ENCODE peak calls at places on chromosomes 6 and 20, in ten cellular contexts. X, H, D, Y, A, G, U, K, F and T are unnamed samples.
A peak's percentile ranks its signal among the peaks of the same experiment; 100 is the strongest.

GRCh38 chr6:7246401-7247178 is 66.4 kb downstream of the SSR1 start:
- DNase-seq in A (no peak), H (no peak), D (peak; percentile 74), G (no peak), Y (no peak), F (no peak), K (no peak), X (no peak), U (no peak), T (peak; percentile 38)

GRCh38 chr6:48747040-48747439 is 636.0 kb upstream of the PTCHD4 start:
- DNase-seq in D (no peak), Y (no peak), A (no peak), X (peak; percentile 63), H (no peak), G (no peak), K (no peak), U (no peak), F (no peak), T (no peak)

GRCh38 chr6:53179961-53180651 is 31.5 kb upstream of the GCM1 start:
- DNase-seq in G (peak; percentile 50), H (peak; percentile 25), F (no peak), A (peak; percentile 17), K (no peak), U (no peak), Y (no peak), X (no peak), D (no peak), T (no peak)

GRCh38 chr20:19742974-19743649 is 14.9 kb upstream of the RIN2 start:
- DNase-seq in D (no peak), H (no peak), K (no peak), U (no peak), G (no peak), A (no peak), F (no peak), X (peak; percentile 20), Y (no peak), T (peak; percentile 79)

GRCh38 chr6:167826230-167827061 is at the start of gene AFDN:
- DNase-seq in X (peak; percentile 38), D (peak; percentile 75), F (peak; percentile 53), K (peak; percentile 50), Y (no peak), G (peak; percentile 66), U (no peak), H (peak; percentile 77), A (peak; percentile 82), T (no peak)

GRCh38 chr20:57783956-57784837 is 74.4 kb upstream of the PMEPA1 start:
- DNase-seq in D (no peak), A (no peak), U (no peak), F (no peak), X (no peak), H (no peak), Y (no peak), G (no peak), K (no peak), T (no peak)

GRCh38 chr6:84227044-84227433 is 404 bp downstream of the CEP162 start:
- DNase-seq in G (no peak), K (no peak), Y (no peak), F (no peak), H (no peak), U (no peak), D (no peak), X (no peak), A (peak; percentile 23), T (no peak)

GRCh38 chr20:59403261-59403961 is 103.0 kb downstream of the EDN3 start:
- DNase-seq in F (peak; percentile 89), U (no peak), A (peak; percentile 75), Y (no peak), K (peak; percentile 86), X (no peak), G (peak; percentile 25), D (peak; percentile 86), H (peak; percentile 52), T (no peak)

GRCh38 chr6:102195311-102195710 is 801.8 kb downstream of the GRIK2 start:
- DNase-seq in A (no peak), Y (no peak), D (no peak), F (no peak), K (no peak), G (no peak), H (no peak), X (no peak), U (no peak), T (no peak)

DNA sequence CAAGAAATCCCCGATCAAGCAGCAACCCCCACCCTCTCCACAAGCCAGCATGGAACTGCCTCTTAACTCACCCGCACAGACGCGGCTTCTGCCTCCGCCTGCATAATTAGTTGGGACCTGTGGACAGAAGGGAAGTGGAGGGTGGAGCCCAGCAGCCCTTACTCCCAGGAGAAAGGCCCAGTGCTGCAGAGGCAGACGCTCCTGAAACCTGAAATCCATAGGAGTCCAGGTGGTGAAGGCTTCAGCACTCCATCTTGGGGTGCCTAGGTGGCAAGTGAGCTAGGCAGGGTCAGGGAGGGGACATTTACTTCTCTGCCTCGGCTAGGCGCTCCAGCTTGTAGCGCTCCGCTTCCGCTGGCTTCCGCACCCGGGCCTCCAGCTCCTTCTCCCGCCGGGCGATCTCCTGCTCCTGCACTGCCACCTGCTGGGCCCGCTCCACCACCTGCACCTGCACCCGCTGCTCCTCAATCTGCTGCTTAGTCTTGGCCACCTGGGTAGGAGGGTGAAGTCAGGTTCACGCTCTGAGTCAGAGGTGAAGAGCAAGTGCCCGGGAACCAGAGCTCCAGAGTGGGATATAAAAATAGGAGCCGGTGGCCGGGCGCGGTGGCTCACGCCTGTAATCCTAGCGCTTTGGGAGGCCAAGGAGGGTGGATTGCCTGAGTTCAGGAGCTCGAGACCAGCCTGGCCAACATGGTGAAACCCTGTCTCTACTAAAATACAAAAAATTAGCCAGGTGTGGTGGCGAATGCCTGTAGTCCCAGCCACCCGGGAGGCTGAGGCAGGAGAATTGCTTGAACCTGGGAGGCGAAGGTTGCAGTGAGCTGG is 10.7 kb downstream of the TUBB start:
- DNase-seq in H (peak; percentile 70), F (peak; percentile 76), X (no peak), U (peak; percentile 77), D (peak; percentile 88), G (peak; percentile 75), K (peak; percentile 57), A (peak; percentile 83), Y (no peak), T (peak; percentile 74)
- TF ChIP-seq CTCF in H (peak; percentile 72), F (peak; percentile 83), X (peak; percentile 39), U (peak; percentile 86), D (peak; percentile 19), G (peak; percentile 51), K (peak; percentile 74), A (peak; percentile 40), Y (peak; percentile 87), T (peak; percentile 60)

GRCh38 chr20:36173451-36173933 is 19.0 kb downstream of the EPB41L1 start:
- DNase-seq in U (no peak), G (no peak), A (peak; percentile 93), K (peak; percentile 82), Y (no peak), D (peak; percentile 69), X (peak; percentile 22), F (no peak), H (no peak), T (peak; percentile 78)

GRCh38 chr20:36179170-36179945 is 24.8 kb downstream of the EPB41L1 start:
- DNase-seq in H (no peak), K (peak; percentile 44), U (no peak), D (peak; percentile 51), Y (no peak), F (no peak), X (no peak), G (no peak), A (no peak), T (no peak)

GRCh38 chr20:36177716-36178115 is 23.2 kb downstream of the EPB41L1 start:
- DNase-seq in H (no peak), Y (no peak), F (no peak), D (no peak), X (no peak), K (no peak), A (no peak), U (no peak), G (no peak), T (no peak)

GRCh38 chr20:36175016-36175415 is 20.5 kb downstream of the EPB41L1 start:
- DNase-seq in K (no peak), D (no peak), Y (no peak), X (no peak), G (no peak), U (no peak), H (no peak), A (no peak), F (no peak), T (no peak)

DNA sequence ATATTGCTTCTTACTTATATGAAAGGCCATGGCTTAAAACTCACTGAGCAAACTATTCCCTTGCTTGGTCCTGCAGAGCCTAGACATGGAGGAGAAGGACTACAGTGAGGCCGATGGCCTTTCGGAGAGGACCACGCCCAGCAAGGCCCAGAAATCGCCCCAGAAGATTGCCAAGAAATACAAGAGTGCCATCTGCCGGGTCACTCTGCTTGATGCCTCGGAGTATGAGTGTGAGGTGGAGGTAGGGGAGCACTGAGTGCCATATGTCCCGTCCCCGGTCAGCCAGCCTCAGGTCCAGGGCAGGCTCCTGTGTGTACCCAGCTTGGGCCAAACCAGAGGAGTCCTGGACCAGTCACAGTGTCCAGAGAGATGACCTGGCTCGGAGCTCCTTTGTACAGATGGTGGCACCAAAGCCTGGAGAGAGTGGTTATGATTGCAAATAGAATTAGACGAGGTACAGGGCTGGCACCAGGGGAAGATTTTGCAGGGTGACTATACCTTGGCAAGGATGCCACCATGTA is 21.0 kb downstream of the EPB41L1 start:
- DNase-seq in Y (no peak), F (no peak), H (no peak), D (no peak), K (no peak), G (no peak), X (no peak), A (no peak), U (no peak), T (no peak)
- TF ChIP-seq CTCF in Y (no peak), F (no peak), H (no peak), D (no peak), K (no peak), G (no peak), X (no peak), A (no peak), U (no peak), T (no peak)

DNA sequence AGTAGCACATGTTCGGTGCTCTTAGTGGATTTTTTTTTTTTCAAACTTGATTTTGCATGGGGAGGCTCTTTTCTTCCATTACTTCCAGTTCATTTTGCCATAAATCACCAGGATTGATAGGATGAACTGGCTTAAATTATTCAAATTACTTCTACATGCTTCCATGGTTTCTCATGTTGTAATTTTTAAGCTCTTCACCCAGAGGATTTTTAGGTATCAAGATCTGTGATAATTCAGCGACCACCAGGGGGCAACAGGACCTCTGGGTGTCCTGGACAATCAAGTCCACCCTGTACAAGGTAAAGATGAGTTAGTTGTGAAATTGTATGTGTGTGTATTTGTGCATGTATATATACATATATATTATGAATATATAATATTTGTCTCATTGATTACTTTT is 4.2 kb upstream of the EPHA7 start:
- DNase-seq in Y (peak; percentile 4), F (peak; percentile 29), G (no peak), X (peak; percentile 31), A (peak; percentile 80), H (no peak), K (peak; percentile 69), U (peak; percentile 8), D (peak; percentile 60), T (no peak)
- TF ChIP-seq CTCF in Y (peak; percentile 43), F (peak; percentile 73), G (no peak), X (peak; percentile 39), A (peak; percentile 22), H (peak; percentile 43), K (peak; percentile 76), U (peak; percentile 34), D (peak; percentile 39), T (peak; percentile 26)

DNA sequence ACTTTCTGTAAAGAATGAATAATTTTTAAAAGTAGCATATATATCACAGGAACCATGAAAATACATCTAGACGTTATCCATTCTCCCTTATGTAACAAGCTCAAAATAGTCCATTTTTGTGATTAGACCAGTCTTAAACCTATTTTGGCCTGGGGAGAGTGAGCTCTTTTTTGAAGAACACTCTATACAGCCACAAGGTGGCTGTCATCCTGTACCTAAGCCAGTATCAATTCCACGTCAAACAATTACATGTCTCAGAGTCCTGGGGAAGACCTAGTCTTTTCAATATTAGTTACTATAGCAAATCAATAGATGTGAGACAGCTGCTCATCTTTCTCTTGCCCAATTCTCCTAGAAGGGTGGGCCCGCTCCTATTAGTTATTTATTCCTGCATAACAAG is 28.4 kb downstream of the FBXO5 start:
- DNase-seq in F (no peak), Y (no peak), A (no peak), K (no peak), D (no peak), U (no peak), G (no peak), X (no peak), H (no peak), T (no peak)
- TF ChIP-seq CTCF in F (peak; percentile 13), Y (peak; percentile 7), A (no peak), K (no peak), D (no peak), U (peak; percentile 33), G (no peak), X (no peak), H (no peak), T (no peak)